ENCODE peak calls at places on chromosomes 3 and 15, in four cellular contexts. V is K562, X is GM12878, Q is IMR-90. Y is an unnamed sample.

GRCh38 chr3:49456417-49456816 is 13.7 kb upstream of the DAG1 start:
- DNase-seq in V (no peak), X (no peak), Q (peak; percentile 31), Y (no peak)

GRCh38 chr3:141094851-141095545 is 43.9 kb downstream of the SPSB4 start:
- DNase-seq in V (no peak), X (no peak), Q (peak; percentile 9), Y (no peak)

GRCh38 chr3:10015476-10015904 is 10.7 kb upstream of the FANCD2 start:
- DNase-seq in V (no peak), X (no peak), Q (peak; percentile 97), Y (no peak)

GRCh38 chr3:134453631-134454030 is 32.2 kb downstream of the ANAPC13 start:
- DNase-seq in V (peak; percentile 21), X (no peak), Q (no peak), Y (peak; percentile 31)

GRCh38 chr3:79314547-79314946 is 453.3 kb downstream of the ROBO1 start:
- DNase-seq in V (no peak), X (no peak), Q (no peak), Y (no peak)

GRCh38 chr3:52286777-52287110 is 884 bp upstream of the GLYCTK start:
- DNase-seq in V (no peak), X (no peak), Q (no peak), Y (no peak)

GRCh38 chr15:39621961-39622360 is 41.1 kb downstream of the THBS1 start:
- DNase-seq in V (no peak), X (no peak), Q (no peak), Y (no peak)

GRCh38 chr15:70343961-70344360 is 246.2 kb upstream of the TLE3 start:
- DNase-seq in V (no peak), X (no peak), Q (no peak), Y (peak; percentile 10)

GRCh38 chr15:58475573-58476524 is 44.1 kb downstream of the LIPC start:
- DNase-seq in V (no peak), X (no peak), Q (peak; percentile 36), Y (no peak)

GRCh38 chr3:166303685-166304084 is 466.5 kb upstream of the BCHE start:
- DNase-seq in V (no peak), X (no peak), Q (no peak), Y (no peak)

GRCh38 chr3:180040966-180041365 is 4.2 kb upstream of the PEX5L start:
- DNase-seq in V (no peak), X (no peak), Q (no peak), Y (no peak)

GRCh38 chr3:180036092-180036677 is 552 bp downstream of the PEX5L start:
- DNase-seq in V (no peak), X (no peak), Q (no peak), Y (no peak)

GRCh38 chr3:180036678-180037455 is at the start of gene PEX5L:
- DNase-seq in V (no peak), X (no peak), Q (peak; percentile 15), Y (peak; percentile 91)
- TF ChIP-seq CHD1 in V (no peak), X (no peak), Q (no peak), Y (no peak)

DNA sequence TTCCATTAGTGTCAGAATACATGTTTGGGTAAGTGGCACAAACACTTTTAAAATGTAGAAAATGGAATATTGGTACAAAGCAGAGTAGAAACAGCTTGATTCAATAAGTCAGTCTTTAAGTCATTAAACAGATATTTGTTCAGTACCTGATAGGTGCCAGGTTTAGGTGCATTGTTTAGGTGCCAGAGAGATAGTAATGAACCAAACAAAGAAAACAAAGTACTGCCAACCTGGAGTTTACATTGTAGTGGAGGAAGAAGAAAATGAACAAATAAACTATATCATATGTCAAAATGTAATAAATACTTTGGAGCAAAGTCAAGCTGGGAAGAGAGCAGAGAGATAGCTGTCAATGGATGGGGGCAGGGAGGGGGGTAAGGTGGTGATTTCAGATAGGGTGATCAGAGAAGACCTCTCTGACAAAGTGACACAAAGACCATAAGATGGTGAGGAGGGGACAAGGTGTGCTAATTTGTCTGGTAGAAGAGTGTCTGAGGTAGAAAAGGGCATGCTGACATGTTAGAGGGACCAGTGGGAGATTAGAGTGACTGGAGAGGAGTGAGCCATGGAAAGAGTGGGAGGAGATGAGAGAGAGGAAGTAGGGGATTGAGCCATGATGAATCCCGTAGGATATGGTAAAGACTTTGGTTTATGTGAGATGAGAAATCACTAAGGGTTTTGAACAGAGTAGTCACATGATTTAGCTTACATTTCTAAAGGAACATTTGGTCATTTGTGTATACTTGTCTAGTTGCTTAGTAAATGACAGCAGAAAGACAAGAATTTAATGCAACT is 128.2 kb downstream of the UBE2E2 start:
- DNase-seq in V (no peak), X (no peak), Q (peak; percentile 21), Y (no peak)
- TF ChIP-seq CHD1 in V (no peak), X (no peak), Q (no peak), Y (no peak)

DNA sequence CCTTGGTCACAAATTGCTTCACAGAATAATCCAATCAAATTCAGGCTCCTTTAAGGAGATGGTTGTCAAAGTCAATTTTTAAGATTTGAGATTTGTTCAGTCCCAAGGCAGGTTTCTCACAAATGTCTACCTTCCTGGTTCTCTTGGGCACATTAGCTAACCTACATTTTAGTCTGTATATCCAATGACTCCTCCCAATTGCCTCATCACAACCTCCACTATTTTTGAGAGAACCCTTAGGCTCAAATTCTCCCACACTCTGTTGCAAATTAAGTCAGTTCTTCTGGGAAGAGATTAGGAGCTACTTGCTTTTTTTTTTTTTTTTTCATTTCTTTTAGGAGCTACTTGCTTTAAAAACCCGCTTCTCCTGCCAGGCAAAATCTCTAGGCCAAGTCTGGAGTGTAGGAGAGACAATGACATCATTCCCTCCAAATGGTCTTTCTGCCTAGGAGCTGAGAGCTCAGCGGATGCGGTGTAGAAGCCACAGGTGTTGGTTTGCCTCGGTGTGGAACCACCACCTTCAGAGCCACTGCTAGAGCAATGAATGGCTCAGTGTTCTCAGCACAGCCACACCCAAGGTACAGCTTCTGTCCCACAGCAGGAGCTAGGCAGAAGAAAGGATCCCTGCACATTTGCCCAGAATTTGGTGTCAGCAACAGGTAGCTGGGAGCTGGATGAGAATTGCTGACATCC is 10.0 kb upstream of the INO80 start:
- DNase-seq in V (no peak), X (no peak), Q (no peak), Y (no peak)
- TF ChIP-seq CHD1 in V (no peak), X (no peak), Q (no peak), Y (no peak)

GRCh38 chr3:128794067-128794768 is 68.2 kb downstream of the RAB7A start:
- DNase-seq in V (no peak), X (no peak), Q (peak; percentile 86), Y (no peak)

GRCh38 chr3:128799650-128800049 is 73.7 kb downstream of the RAB7A start:
- DNase-seq in V (no peak), X (no peak), Q (no peak), Y (no peak)

GRCh38 chr3:128800241-128801187 is 74.5 kb downstream of the RAB7A start:
- DNase-seq in V (no peak), X (no peak), Q (no peak), Y (no peak)

GRCh38 chr3:128794788-128795649 is 69.0 kb downstream of the RAB7A start:
- DNase-seq in V (peak; percentile 64), X (no peak), Q (peak; percentile 61), Y (peak; percentile 72)
- TF ChIP-seq CHD1 in V (no peak), X (no peak), Q (no peak), Y (no peak)

Y was measured in H1.